ENCODE peak calls at places on chromosomes 13 and 19, in seven cellular contexts. A is activated CD4-positive, alpha-beta T cell treated with anti-CD3 and anti-CD28 coated beads, Interleukin-2, amount 10 ng/mL, durations not matched to agents 7 days and 5 days; Z is T-helper 2 cell treated with Interferon-gamma antibody and Interleukin-4, amounts not matched to agents 5 μg/mL and 100 μg/mL, for 36 hours; G is MCF 10A; V is LHCN-M2; C is T-helper 17 cell; B is IMR-90. T is an unnamed sample.

GRCh38 chr13:33882804-33883203 is 64.9 kb downstream of the RFC3 start:
- DNase-seq in A (no peak), Z (no peak), G (no peak), V (no peak), C (no peak), B (no peak), T (no peak)

GRCh38 chr19:41703602-41704293 is 4.7 kb upstream of the CEACAM5 start:
- DNase-seq in A (no peak), Z (no peak), G (no peak), V (no peak), C (no peak), B (no peak), T (no peak)

GRCh38 chr19:5048727-5049553 is 80.0 kb downstream of the KDM4B start:
- DNase-seq in A (no peak), Z (no peak), G (peak), V (peak), C (no peak), B (peak), T (no peak)

GRCh38 chr13:48156466-48156865 is 61.6 kb upstream of the MED4 start:
- DNase-seq in A (peak), Z (peak), G (peak), V (peak), C (peak), B (no peak), T (no peak)

GRCh38 chr19:36169084-36169760 is 17.0 kb upstream of the COX7A1 start:
- DNase-seq in A (no peak), Z (no peak), G (no peak), V (peak), C (no peak), B (no peak), T (no peak)

GRCh38 chr13:28743499-28744083 is 24.8 kb upstream of the SLC46A3 start:
- DNase-seq in A (no peak), Z (no peak), G (no peak), V (no peak), C (no peak), B (no peak), T (no peak)

GRCh38 chr13:44050450-44051063 is 170.9 kb downstream of the LACC1 start:
- DNase-seq in A (no peak), Z (no peak), G (peak), V (peak), C (no peak), B (peak), T (no peak)

GRCh38 chr19:47660435-47660832 is 51.5 kb downstream of the BICRA start:
- DNase-seq in A (no peak), Z (no peak), G (peak), V (no peak), C (no peak), B (no peak), T (no peak)

GRCh38 chr13:38462605-38463004 is 113.0 kb downstream of the UFM1 start:
- DNase-seq in A (no peak), Z (no peak), G (no peak), V (no peak), C (no peak), B (no peak), T (no peak)